ENCODE peak calls at places on chromosomes 11 and 22, in nine cellular contexts. D, E, B, J, F, A, Z, K and N are unnamed samples.
A peak's percentile ranks its signal among the peaks of the same experiment; 100 is the strongest.

GRCh38 chr11:61700221-61700620 is 20.0 kb downstream of the DAGLA start:
- DNase-seq in D (no peak), A (no peak), E (no peak), B (peak; percentile 88), J (peak; percentile 63), Z (peak; percentile 88), F (peak; percentile 82), K (peak; percentile 38), N (no peak)

GRCh38 chr22:40118979-40119378 is 58.7 kb upstream of the TNRC6B start:
- DNase-seq in D (no peak), Z (no peak), A (no peak), B (no peak), J (no peak), K (no peak), F (no peak), E (no peak), N (no peak)

GRCh38 chr22:19519041-19519926 is 4.9 kb downstream of the CLDN5 start:
- DNase-seq in F (no peak), B (no peak), K (no peak), J (no peak), D (no peak), A (no peak), Z (peak; percentile 41), E (no peak), N (no peak)

GRCh38 chr11:10743354-10744035 is 7.6 kb upstream of the CTR9 start:
- DNase-seq in B (no peak), A (no peak), Z (peak; percentile 64), D (no peak), J (no peak), E (no peak), F (no peak), K (no peak), N (no peak)

GRCh38 chr11:86670179-86670578 is 2.2 kb downstream of the ME3 start:
- DNase-seq in Z (no peak), K (no peak), F (no peak), J (no peak), E (no peak), D (no peak), A (no peak), B (no peak), N (no peak)

GRCh38 chr11:99069831-99070444 is 49.2 kb downstream of the CNTN5 start:
- DNase-seq in K (peak; percentile 39), E (peak; percentile 48), F (no peak), A (no peak), B (no peak), Z (no peak), D (no peak), J (no peak), N (no peak)

GRCh38 chr11:122422707-122423106 is 232.8 kb upstream of the UBASH3B start:
- DNase-seq in F (no peak), A (no peak), E (no peak), D (no peak), B (peak; percentile 77), Z (no peak), K (no peak), J (no peak), N (no peak)

GRCh38 chr11:35256296-35256695 is 117.3 kb downstream of the CD44 start:
- DNase-seq in J (no peak), E (no peak), D (no peak), A (no peak), K (no peak), Z (no peak), B (no peak), F (no peak), N (no peak)

GRCh38 chr11:112410325-112410724 is 149.7 kb upstream of the PLET1 start:
- DNase-seq in Z (no peak), K (no peak), J (no peak), D (no peak), E (no peak), B (no peak), A (no peak), F (no peak), N (no peak)

GRCh38 chr22:32053165-32053755 is 10.2 kb downstream of the SLC5A1 start:
- DNase-seq in E (no peak), Z (no peak), D (no peak), B (no peak), F (no peak), J (no peak), K (no peak), A (no peak), N (no peak)

GRCh38 chr11:64040684-64041267 is 5.0 kb downstream of the FLRT1 start:
- DNase-seq in A (no peak), F (no peak), E (no peak), K (no peak), J (peak; percentile 50), B (peak; percentile 52), Z (no peak), D (no peak), N (no peak)

GRCh38 chr11:57567512-57568329 is at the start of gene UBE2L6:
- DNase-seq in K (peak; percentile 84), E (peak; percentile 74), Z (peak; percentile 93), B (peak; percentile 76), D (peak; percentile 47), A (peak; percentile 86), F (peak; percentile 80), J (peak; percentile 85), N (peak; percentile 69)

GRCh38 chr11:22192289-22192641 is 620 bp upstream of the ANO5 start:
- DNase-seq in Z (peak; percentile 51), F (no peak), J (peak; percentile 14), D (no peak), E (no peak), A (peak; percentile 29), B (peak; percentile 60), K (peak; percentile 37), N (no peak)

GRCh38 chr22:41285820-41286638 is at the start of gene RANGAP1:
- DNase-seq in B (peak; percentile 96), Z (peak; percentile 99), K (peak; percentile 98), F (peak; percentile 78), A (peak; percentile 99), J (peak; percentile 88), D (peak; percentile 96), E (peak; percentile 98), N (peak; percentile 97)

GRCh38 chr22:41290262-41291221 is 4.6 kb upstream of the RANGAP1 start:
- DNase-seq in A (no peak), B (peak; percentile 44), E (no peak), D (no peak), Z (no peak), K (no peak), F (no peak), J (no peak), N (no peak)

GRCh38 chr22:41289681-41290080 is 3.7 kb upstream of the RANGAP1 start:
- DNase-seq in E (no peak), Z (no peak), K (no peak), A (no peak), D (no peak), F (no peak), J (no peak), B (no peak), N (no peak)

GRCh38 chr22:41286639-41287091 is 678 bp upstream of the RANGAP1 start:
- DNase-seq in A (no peak), E (no peak), J (no peak), D (no peak), K (peak; percentile 46), Z (peak; percentile 71), B (peak; percentile 22), F (no peak), N (no peak)

GRCh38 chr22:41288245-41288946 is 2.4 kb upstream of the RANGAP1 start:
- DNase-seq in D (no peak), K (no peak), B (peak; percentile 79), A (no peak), E (peak; percentile 69), J (no peak), F (no peak), Z (peak; percentile 72), N (no peak)
- TF ChIP-seq POLR2A in D (no peak), K (no peak), B (no peak), A (no peak), E (no peak), J (no peak), F (no peak), Z (no peak), N (no peak)

GRCh38 chr11:20364412-20364792 is 888 bp downstream of the HTATIP2 start:
- DNase-seq in K (no peak), J (peak; percentile 42), E (no peak), A (no peak), D (no peak), Z (no peak), F (no peak), B (no peak), N (no peak)

GRCh38 chr11:20362481-20362880 is 1.0 kb upstream of the HTATIP2 start:
- DNase-seq in F (no peak), Z (no peak), E (no peak), B (no peak), A (no peak), D (no peak), K (no peak), J (no peak), N (no peak)

GRCh38 chr11:20363149-20363499 is 390 bp upstream of the HTATIP2 start:
- DNase-seq in E (no peak), Z (no peak), J (no peak), F (no peak), A (no peak), K (no peak), D (no peak), B (no peak), N (no peak)

GRCh38 chr11:20360650-20361049 is 2.9 kb upstream of the HTATIP2 start:
- DNase-seq in Z (peak; percentile 75), B (peak; percentile 24), E (no peak), F (no peak), A (no peak), D (no peak), J (no peak), K (no peak), N (no peak)

GRCh38 chr11:20363500-20364411 is at the start of gene HTATIP2:
- DNase-seq in K (peak; percentile 76), F (no peak), Z (peak; percentile 90), A (peak; percentile 79), B (peak; percentile 68), E (peak; percentile 84), J (peak; percentile 88), D (peak; percentile 56), N (peak; percentile 79)
- TF ChIP-seq POLR2A in K (no peak), F (peak; percentile 50), Z (peak; percentile 74), A (no peak), B (peak; percentile 58), E (peak; percentile 14), J (peak; percentile 80), D (peak; percentile 44), N (peak; percentile 66)

DNA sequence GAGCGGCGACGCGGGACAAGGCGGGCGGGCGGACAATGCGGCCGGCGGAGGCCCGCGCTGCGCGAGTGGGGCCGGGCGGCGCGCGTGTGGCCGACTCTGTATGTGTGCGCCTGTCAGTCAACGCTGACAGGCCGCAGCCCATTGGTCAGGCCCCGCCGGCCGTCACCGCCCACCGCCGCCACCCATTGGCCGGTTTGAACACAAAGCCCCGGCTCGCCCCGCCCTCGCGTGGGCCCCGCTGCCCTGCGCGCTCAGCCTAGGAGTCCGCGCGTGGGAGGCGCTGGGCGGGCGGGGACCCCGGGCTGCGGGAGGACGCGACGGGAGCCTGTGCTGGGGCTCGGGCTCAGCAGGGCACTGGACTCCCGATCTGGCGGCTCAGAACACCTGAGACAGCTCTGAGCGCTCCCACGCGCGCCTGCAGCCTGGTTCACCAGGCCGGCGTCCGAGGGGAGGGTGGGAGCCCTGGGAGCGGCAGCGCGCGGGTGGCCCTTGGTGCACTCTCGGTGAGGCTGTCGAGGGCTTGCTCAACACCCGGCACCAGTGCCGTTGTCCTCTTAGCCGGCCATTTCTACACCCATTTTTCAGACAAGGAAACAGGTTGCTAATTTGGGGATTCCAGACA is at the start of gene SUN2:
- DNase-seq in E (peak; percentile 97), Z (peak; percentile 98), F (peak; percentile 72), K (peak; percentile 97), D (peak; percentile 93), B (peak; percentile 81), J (peak; percentile 98), A (peak; percentile 97), N (peak; percentile 98)
- TF ChIP-seq POLR2A in E (peak; percentile 19), Z (peak; percentile 71), F (peak; percentile 34), K (no peak), D (peak; percentile 86), B (peak; percentile 8), J (peak; percentile 64), A (no peak), N (peak; percentile 67)

GRCh38 chr11:115504279-115505158 is at the start of gene CADM1:
- DNase-seq in K (peak; percentile 98), Z (peak; percentile 94), F (no peak), E (peak; percentile 97), D (peak; percentile 95), J (peak; percentile 82), A (peak; percentile 97), B (peak; percentile 92), N (peak; percentile 42)
- TF ChIP-seq POLR2A in K (peak; percentile 35), Z (no peak), F (no peak), E (peak; percentile 66), D (peak; percentile 92), J (no peak), A (peak; percentile 80), B (peak; percentile 93), N (peak; percentile 87)